ENCODE peak calls at places on chromosomes 13 and 19, in six cellular contexts. One of them, this sample, is unnamed.
A peak's percentile ranks its signal among the peaks of the same experiment; 100 is the strongest.

GRCh38 chr13:42028113-42028799 is 20.2 kb upstream of the DGKH start:
- DNase-seq in CD8-positive, alpha-beta memory T cell: no peak
- DNase-seq in epithelial cell of prostate: no peak
- DNase-seq in psoas muscle: no peak
- DNase-seq in A172: no peak
- DNase-seq in SK-N-SH: no peak
- DNase-seq in this sample: no peak

GRCh38 chr19:38543807-38544568 is 73.8 kb downstream of the MAP4K1 start:
- DNase-seq in CD8-positive, alpha-beta memory T cell: no peak
- DNase-seq in epithelial cell of prostate: peak; percentile 39
- DNase-seq in psoas muscle: peak; percentile 94
- DNase-seq in A172: peak; percentile 99
- DNase-seq in SK-N-SH: peak; percentile 93
- DNase-seq in this sample: no peak

GRCh38 chr13:34347784-34348573 is 530.0 kb downstream of the RFC3 start:
- DNase-seq in CD8-positive, alpha-beta memory T cell: no peak
- DNase-seq in epithelial cell of prostate: peak; percentile 73
- DNase-seq in psoas muscle: no peak
- DNase-seq in A172: no peak
- DNase-seq in SK-N-SH: no peak
- DNase-seq in this sample: no peak

GRCh38 chr19:10517760-10518443 is 655 bp upstream of the S1PR5 start:
- DNase-seq in CD8-positive, alpha-beta memory T cell: peak; percentile 69
- DNase-seq in epithelial cell of prostate: no peak
- DNase-seq in psoas muscle: no peak
- DNase-seq in A172: peak; percentile 39
- DNase-seq in SK-N-SH: peak; percentile 69
- DNase-seq in this sample: peak; percentile 49

GRCh38 chr19:19006213-19006612 is 27.1 kb downstream of the SUGP2 start:
- DNase-seq in CD8-positive, alpha-beta memory T cell: no peak
- DNase-seq in epithelial cell of prostate: no peak
- DNase-seq in psoas muscle: no peak
- DNase-seq in A172: no peak
- DNase-seq in SK-N-SH: no peak
- DNase-seq in this sample: no peak

GRCh38 chr13:25170554-25171107 is 1.5 kb downstream of the AMER2 start:
- DNase-seq in CD8-positive, alpha-beta memory T cell: no peak
- DNase-seq in epithelial cell of prostate: no peak
- DNase-seq in psoas muscle: no peak
- DNase-seq in A172: no peak
- DNase-seq in SK-N-SH: peak; percentile 50
- DNase-seq in this sample: no peak

GRCh38 chr13:46160474-46161066 is 21.4 kb downstream of the LCP1 start:
- DNase-seq in CD8-positive, alpha-beta memory T cell: no peak
- DNase-seq in epithelial cell of prostate: no peak
- DNase-seq in psoas muscle: no peak
- DNase-seq in A172: peak; percentile 47
- DNase-seq in SK-N-SH: peak; percentile 75
- DNase-seq in this sample: peak; percentile 39

GRCh38 chr19:40519352-40520322 is 52.8 kb downstream of the SPTBN4 start:
- DNase-seq in CD8-positive, alpha-beta memory T cell: no peak
- DNase-seq in epithelial cell of prostate: no peak
- DNase-seq in psoas muscle: peak; percentile 63
- DNase-seq in A172: no peak
- DNase-seq in SK-N-SH: no peak
- DNase-seq in this sample: no peak

GRCh38 chr13:42041684-42042035 is 6.8 kb upstream of the DGKH start:
- DNase-seq in CD8-positive, alpha-beta memory T cell: no peak
- DNase-seq in epithelial cell of prostate: no peak
- DNase-seq in psoas muscle: peak; percentile 73
- DNase-seq in A172: peak; percentile 43
- DNase-seq in SK-N-SH: peak; percentile 75
- DNase-seq in this sample: no peak

GRCh38 chr19:11418518-11419506 is at the start of gene RGL3:
- DNase-seq in CD8-positive, alpha-beta memory T cell: no peak
- DNase-seq in epithelial cell of prostate: no peak
- DNase-seq in psoas muscle: peak; percentile 69
- DNase-seq in A172: no peak
- DNase-seq in SK-N-SH: peak; percentile 95
- DNase-seq in this sample: no peak

GRCh38 chr19:10634881-10635463 is 9.6 kb downstream of the SLC44A2 start:
- DNase-seq in CD8-positive, alpha-beta memory T cell: no peak
- DNase-seq in epithelial cell of prostate: no peak
- DNase-seq in psoas muscle: no peak
- DNase-seq in A172: no peak
- DNase-seq in SK-N-SH: no peak
- DNase-seq in this sample: no peak

GRCh38 chr13:95784161-95784880 is 107.4 kb downstream of the DNAJC3 start:
- DNase-seq in CD8-positive, alpha-beta memory T cell: no peak
- DNase-seq in epithelial cell of prostate: no peak
- DNase-seq in psoas muscle: no peak
- DNase-seq in A172: peak; percentile 77
- DNase-seq in SK-N-SH: no peak
- DNase-seq in this sample: no peak

GRCh38 chr19:16394681-16395375 is 70.2 kb downstream of the KLF2 start:
- DNase-seq in CD8-positive, alpha-beta memory T cell: no peak
- DNase-seq in epithelial cell of prostate: no peak
- DNase-seq in psoas muscle: peak; percentile 38
- DNase-seq in A172: no peak
- DNase-seq in SK-N-SH: no peak
- DNase-seq in this sample: no peak

GRCh38 chr19:3987619-3988371 is 2.5 kb upstream of the EEF2 start:
- DNase-seq in CD8-positive, alpha-beta memory T cell: peak; percentile 94
- DNase-seq in epithelial cell of prostate: no peak
- DNase-seq in psoas muscle: peak; percentile 95
- DNase-seq in A172: peak; percentile 82
- DNase-seq in SK-N-SH: peak; percentile 87
- DNase-seq in this sample: peak; percentile 86

GRCh38 chr13:40345654-40346372 is 320.6 kb downstream of the FOXO1 start:
- DNase-seq in CD8-positive, alpha-beta memory T cell: no peak
- DNase-seq in epithelial cell of prostate: no peak
- DNase-seq in psoas muscle: no peak
- DNase-seq in A172: no peak
- DNase-seq in SK-N-SH: no peak
- DNase-seq in this sample: no peak

GRCh38 chr19:40521276-40521675 is 54.5 kb downstream of the SPTBN4 start:
- DNase-seq in CD8-positive, alpha-beta memory T cell: no peak
- DNase-seq in epithelial cell of prostate: no peak
- DNase-seq in psoas muscle: no peak
- DNase-seq in A172: no peak
- DNase-seq in SK-N-SH: no peak
- DNase-seq in this sample: no peak

GRCh38 chr19:7507884-7508283 is 8.0 kb upstream of the ZNF358 start:
- DNase-seq in CD8-positive, alpha-beta memory T cell: no peak
- DNase-seq in epithelial cell of prostate: no peak
- DNase-seq in psoas muscle: peak; percentile 87
- DNase-seq in A172: peak; percentile 97
- DNase-seq in SK-N-SH: peak; percentile 73
- DNase-seq in this sample: no peak

GRCh38 chr19:2014731-2015610 is 543 bp downstream of the BTBD2 start:
- DNase-seq in CD8-positive, alpha-beta memory T cell: peak; percentile 62
- DNase-seq in epithelial cell of prostate: no peak
- DNase-seq in psoas muscle: no peak
- DNase-seq in A172: no peak
- DNase-seq in SK-N-SH: peak; percentile 59
- DNase-seq in this sample: peak; percentile 28

GRCh38 chr13:64471916-64472315 is 2758.2 kb downstream of the PCDH9 start:
- DNase-seq in CD8-positive, alpha-beta memory T cell: no peak
- DNase-seq in epithelial cell of prostate: no peak
- DNase-seq in psoas muscle: no peak
- DNase-seq in A172: peak; percentile 26
- DNase-seq in SK-N-SH: peak; percentile 22
- DNase-seq in this sample: no peak

GRCh38 chr19:48394331-48395169 is 1.1 kb downstream of the GRIN2D start:
- DNase-seq in CD8-positive, alpha-beta memory T cell: no peak
- DNase-seq in epithelial cell of prostate: no peak
- DNase-seq in psoas muscle: no peak
- DNase-seq in A172: no peak
- DNase-seq in SK-N-SH: no peak
- DNase-seq in this sample: no peak

GRCh38 chr19:7348587-7349230 is at the start of gene ARHGEF18:
- DNase-seq in CD8-positive, alpha-beta memory T cell: peak; percentile 80
- DNase-seq in epithelial cell of prostate: no peak
- DNase-seq in psoas muscle: no peak
- DNase-seq in A172: no peak
- DNase-seq in SK-N-SH: no peak
- DNase-seq in this sample: peak; percentile 35

GRCh38 chr19:14536926-14537692 is 7.7 kb downstream of the TECR start:
- DNase-seq in CD8-positive, alpha-beta memory T cell: no peak
- DNase-seq in epithelial cell of prostate: peak; percentile 84
- DNase-seq in psoas muscle: peak; percentile 76
- DNase-seq in A172: peak; percentile 63
- DNase-seq in SK-N-SH: peak; percentile 80
- DNase-seq in this sample: no peak

GRCh38 chr13:51838235-51838846 is 6.6 kb downstream of the TMEM272 start:
- DNase-seq in CD8-positive, alpha-beta memory T cell: no peak
- DNase-seq in epithelial cell of prostate: no peak
- DNase-seq in psoas muscle: no peak
- DNase-seq in A172: peak; percentile 22
- DNase-seq in SK-N-SH: no peak
- DNase-seq in this sample: no peak

GRCh38 chr19:55383279-55383788 is 758 bp downstream of the TMEM238 start:
- DNase-seq in CD8-positive, alpha-beta memory T cell: no peak
- DNase-seq in epithelial cell of prostate: no peak
- DNase-seq in psoas muscle: no peak
- DNase-seq in A172: no peak
- DNase-seq in SK-N-SH: no peak
- DNase-seq in this sample: no peak

GRCh38 chr13:57680609-57681008 is 49.1 kb downstream of the PCDH17 start:
- DNase-seq in CD8-positive, alpha-beta memory T cell: no peak
- DNase-seq in epithelial cell of prostate: no peak
- DNase-seq in psoas muscle: no peak
- DNase-seq in A172: no peak
- DNase-seq in SK-N-SH: no peak
- DNase-seq in this sample: no peak

GRCh38 chr13:73421310-73421912 is 362.6 kb downstream of the KLF5 start:
- DNase-seq in CD8-positive, alpha-beta memory T cell: no peak
- DNase-seq in epithelial cell of prostate: peak; percentile 99
- DNase-seq in psoas muscle: no peak
- DNase-seq in A172: peak; percentile 53
- DNase-seq in SK-N-SH: no peak
- DNase-seq in this sample: no peak

GRCh38 chr13:27309967-27310598 is 39.5 kb downstream of the RASL11A start:
- DNase-seq in CD8-positive, alpha-beta memory T cell: no peak
- DNase-seq in epithelial cell of prostate: no peak
- DNase-seq in psoas muscle: no peak
- DNase-seq in A172: peak; percentile 62
- DNase-seq in SK-N-SH: no peak
- DNase-seq in this sample: no peak

GRCh38 chr13:32001392-32001768 is 30.2 kb upstream of the FRY start:
- DNase-seq in CD8-positive, alpha-beta memory T cell: no peak
- DNase-seq in epithelial cell of prostate: no peak
- DNase-seq in psoas muscle: no peak
- DNase-seq in A172: peak; percentile 57
- DNase-seq in SK-N-SH: peak; percentile 60
- DNase-seq in this sample: no peak

GRCh38 chr13:71773534-71773933 is 93.5 kb downstream of the DACH1 start:
- DNase-seq in CD8-positive, alpha-beta memory T cell: no peak
- DNase-seq in epithelial cell of prostate: no peak
- DNase-seq in psoas muscle: no peak
- DNase-seq in A172: no peak
- DNase-seq in SK-N-SH: no peak
- DNase-seq in this sample: no peak

GRCh38 chr19:9916719-9917118 is 19.6 kb downstream of the OLFM2 start:
- DNase-seq in CD8-positive, alpha-beta memory T cell: no peak
- DNase-seq in epithelial cell of prostate: no peak
- DNase-seq in psoas muscle: no peak
- DNase-seq in A172: no peak
- DNase-seq in SK-N-SH: no peak
- DNase-seq in this sample: no peak

GRCh38 chr19:35903550-35904179 is 1.3 kb downstream of the HCST start:
- DNase-seq in CD8-positive, alpha-beta memory T cell: peak; percentile 94
- DNase-seq in epithelial cell of prostate: no peak
- DNase-seq in psoas muscle: peak; percentile 85
- DNase-seq in A172: no peak
- DNase-seq in SK-N-SH: peak; percentile 75
- DNase-seq in this sample: peak; percentile 85

GRCh38 chr13:63279136-63279535 is 1863.5 kb upstream of the PCDH20 start:
- DNase-seq in CD8-positive, alpha-beta memory T cell: no peak
- DNase-seq in epithelial cell of prostate: no peak
- DNase-seq in psoas muscle: no peak
- DNase-seq in A172: no peak
- DNase-seq in SK-N-SH: no peak
- DNase-seq in this sample: no peak